ENCODE peak calls at places on chromosomes 4 and X, in eight cellular contexts. W is glomerular endothelial cell; G is mucosa of gallbladder; M is HT-29; A is HFFc6; J is cardiac muscle cell; Z is activated naive CD8-positive, alpha-beta T cell treated with anti-CD3 and anti-CD28 coated beads, Interleukin-2, amount 10 ng/mL, durations not matched to agents 7 days and 5 days; N is NCI-H146. V is an unnamed sample.

GRCh38 chr4:58261526-58261925 is 1151.3 kb upstream of the IGFBP7 start:
- DNase-seq in G (no peak), W (no peak), M (no peak), J (no peak), N (no peak), Z (no peak), A (no peak), V (no peak)

GRCh38 chrX:31384471-31384870 is 312.6 kb upstream of the FTHL17 start:
- DNase-seq in A (no peak), M (no peak), Z (no peak), N (no peak), G (no peak), W (no peak), J (peak; percentile 10), V (no peak)

GRCh38 chrX:103688949-103689348 is 2.5 kb upstream of the MORF4L2 start:
- DNase-seq in W (no peak), G (no peak), A (peak; percentile 25), M (peak; percentile 50), J (peak; percentile 59), Z (no peak), N (peak; percentile 50), V (peak; percentile 61)

GRCh38 chrX:139560221-139560620 is 29.7 kb downstream of the F9 start:
- DNase-seq in Z (no peak), N (no peak), G (no peak), J (peak; percentile 3), M (no peak), W (no peak), A (no peak), V (no peak)

GRCh38 chr4:175916636-175917351 is 104.7 kb upstream of the GPM6A start:
- DNase-seq in J (no peak), N (no peak), M (no peak), G (no peak), Z (no peak), W (no peak), A (no peak), V (no peak)

GRCh38 chr4:116223059-116223732 is 862.2 kb downstream of the TRAM1L1 start:
- DNase-seq in J (no peak), M (no peak), Z (no peak), A (no peak), G (no peak), W (no peak), N (peak; percentile 16), V (no peak)

GRCh38 chr4:184099033-184099432 is 118.6 kb downstream of the ENPP6 start:
- DNase-seq in Z (no peak), G (no peak), N (no peak), J (no peak), M (no peak), A (no peak), W (no peak), V (no peak)

GRCh38 chrX:118459494-118459893 is 36.1 kb upstream of the DOCK11 start:
- DNase-seq in W (no peak), G (no peak), J (peak; percentile 60), N (peak; percentile 64), A (peak; percentile 26), M (peak; percentile 29), Z (no peak), V (peak; percentile 50)

GRCh38 chr4:150546286-150546685 is 35.7 kb upstream of the MAB21L2 start:
- DNase-seq in G (no peak), W (no peak), M (no peak), N (no peak), Z (no peak), J (no peak), A (no peak), V (no peak)

GRCh38 chrX:51148848-51149247 is 183.8 kb upstream of the NUDT10 start:
- DNase-seq in M (peak; percentile 9), W (no peak), G (no peak), A (no peak), J (peak; percentile 10), N (no peak), Z (no peak), V (peak; percentile 20)

GRCh38 chr4:40525811-40526598 is 103.7 kb downstream of the RBM47 start:
- DNase-seq in M (peak; percentile 73), A (peak; percentile 73), Z (no peak), J (peak; percentile 93), G (peak; percentile 50), W (no peak), N (no peak), V (no peak)

GRCh38 chr4:107721436-107722090 is 1.5 kb upstream of the PAPSS1 start:
- DNase-seq in N (peak; percentile 62), J (no peak), M (no peak), G (no peak), W (no peak), A (no peak), Z (peak; percentile 48), V (no peak)

V was measured in SW480.